ENCODE peak calls at places on chromosomes 5 and 9, in four cellular contexts. W is RCC 7860; N is activated naive CD4-positive, alpha-beta T cell treated with anti-CD3 and anti-CD28 coated beads for 36 hours; E is activated CD8-positive, alpha-beta memory T cell treated with anti-CD3 and anti-CD28 coated beads for 4 hours. S is an unnamed sample.

GRCh38 chr9:35905912-35906679 is at the start of gene HRCT1:
- DNase-seq in W (peak), N (no peak), E (no peak), S (no peak)

GRCh38 chr5:73544429-73545402 is 20.7 kb downstream of the ANKRA2 start:
- DNase-seq in W (no peak), N (no peak), E (no peak), S (peak)

GRCh38 chr5:132257131-132258101 is at the start of gene PDLIM4:
- DNase-seq in W (no peak), N (peak), E (no peak), S (peak)

GRCh38 chr5:176884571-176884890 is 14.6 kb downstream of the HK3 start:
- DNase-seq in W (no peak), N (no peak), E (no peak), S (no peak)

GRCh38 chr9:89596937-89597555 is 7.8 kb upstream of the GADD45G start:
- DNase-seq in W (no peak), N (no peak), E (no peak), S (no peak)

GRCh38 chr9:93674580-93675335 is 98.4 kb downstream of the PHF2 start:
- DNase-seq in W (no peak), N (no peak), E (no peak), S (no peak)

GRCh38 chr5:1792842-1793266 is 6.8 kb downstream of the MRPL36 start:
- DNase-seq in W (peak), N (peak), E (peak), S (no peak)

GRCh38 chr9:5897851-5898250 is 7.2 kb downstream of the MLANA start:
- DNase-seq in W (no peak), N (no peak), E (no peak), S (no peak)

GRCh38 chr9:28456886-28457285 is 883.6 kb upstream of the C9orf72 start:
- DNase-seq in W (no peak), N (no peak), E (no peak), S (no peak)

GRCh38 chr5:128472919-128473318 is 65.1 kb downstream of the FBN2 start:
- DNase-seq in W (no peak), N (no peak), E (no peak), S (no peak)

GRCh38 chr5:82365026-82365425 is 86.9 kb upstream of the RPS23 start:
- DNase-seq in W (no peak), N (no peak), E (no peak), S (no peak)

GRCh38 chr5:72204946-72205345 is 97.7 kb downstream of the MAP1B start:
- DNase-seq in W (no peak), N (no peak), E (no peak), S (no peak)

GRCh38 chr9:125203259-125203658 is 2.9 kb downstream of the RABEPK start:
- DNase-seq in W (no peak), N (no peak), E (no peak), S (peak)

GRCh38 chr5:33410221-33410620 is 30.5 kb upstream of the TARS1 start:
- DNase-seq in W (no peak), N (no peak), E (no peak), S (no peak)

GRCh38 chr9:29802454-29802853 is 2229.2 kb upstream of the C9orf72 start:
- DNase-seq in W (no peak), N (no peak), E (no peak), S (no peak)

GRCh38 chr5:669111-669841 is 23.9 kb downstream of the TPPP start:
- DNase-seq in W (no peak), N (peak), E (no peak), S (peak)

GRCh38 chr9:135359764-135360163 is 119.8 kb upstream of the PPP1R26 start:
- DNase-seq in W (no peak), N (no peak), E (no peak), S (no peak)

GRCh38 chr5:113268232-113268631 is 166.6 kb downstream of the TSSK1B start:
- DNase-seq in W (peak), N (no peak), E (no peak), S (no peak)

GRCh38 chr9:130110166-130110565 is 56.5 kb downstream of the GPR107 start:
- DNase-seq in W (no peak), N (peak), E (no peak), S (peak)

GRCh38 chr9:34651286-34651685 is 699 bp upstream of the IL11RA start:
- DNase-seq in W (peak), N (no peak), E (no peak), S (no peak)